ENCODE peak calls at places on chromosomes 4 and X, in five cellular contexts. F is H1, R is IMR-90, G is heart right ventricle, C is SK-N-SH. L is an unnamed sample.
A peak's percentile ranks its signal among the peaks of the same experiment; 100 is the strongest.

GRCh38 chr4:48780867-48781219 is 764 bp upstream of the FRYL start:
- DNase-seq in F (no peak), R (peak; percentile 43), G (peak; percentile 55), C (peak; percentile 9), L (no peak)

GRCh38 chr4:83894831-83895230 is 358.9 kb downstream of the GPAT3 start:
- DNase-seq in F (no peak), R (no peak), G (no peak), C (no peak), L (no peak)

GRCh38 chr4:94036964-94037363 is 170.7 kb upstream of the SMARCAD1 start:
- DNase-seq in F (no peak), R (no peak), G (no peak), C (no peak), L (no peak)

GRCh38 chr4:2592572-2592971 is 56.1 kb downstream of the FAM193A start:
- DNase-seq in F (no peak), R (no peak), G (no peak), C (no peak), L (no peak)

GRCh38 chrX:149151805-149152757 is 353.0 kb downstream of the IDS start:
- DNase-seq in F (no peak), R (no peak), G (no peak), C (no peak), L (no peak)

GRCh38 chr4:4384837-4385236 is 2.1 kb upstream of the NSG1 start:
- DNase-seq in F (peak; percentile 78), R (peak; percentile 2), G (no peak), C (peak; percentile 66), L (no peak)

GRCh38 chr4:94511591-94511990 is 59.8 kb downstream of the PDLIM5 start:
- DNase-seq in F (no peak), R (no peak), G (no peak), C (no peak), L (no peak)

GRCh38 chrX:41468647-41469323 is 21.6 kb downstream of the NYX start:
- DNase-seq in F (no peak), R (peak; percentile 22), G (no peak), C (no peak), L (no peak)

GRCh38 chr4:122898370-122899150 is 23.8 kb downstream of the NUDT6 start:
- DNase-seq in F (no peak), R (peak; percentile 92), G (no peak), C (no peak), L (no peak)

GRCh38 chr4:122894802-122895201 is 27.6 kb downstream of the NUDT6 start:
- DNase-seq in F (no peak), R (no peak), G (no peak), C (peak; percentile 16), L (no peak)

GRCh38 chr4:122895336-122895995 is 26.9 kb downstream of the NUDT6 start:
- DNase-seq in F (no peak), R (no peak), G (no peak), C (peak; percentile 12), L (no peak)

GRCh38 chr4:122899682-122900081 is 22.7 kb downstream of the NUDT6 start:
- DNase-seq in F (no peak), R (no peak), G (no peak), C (no peak), L (no peak)

DNA sequence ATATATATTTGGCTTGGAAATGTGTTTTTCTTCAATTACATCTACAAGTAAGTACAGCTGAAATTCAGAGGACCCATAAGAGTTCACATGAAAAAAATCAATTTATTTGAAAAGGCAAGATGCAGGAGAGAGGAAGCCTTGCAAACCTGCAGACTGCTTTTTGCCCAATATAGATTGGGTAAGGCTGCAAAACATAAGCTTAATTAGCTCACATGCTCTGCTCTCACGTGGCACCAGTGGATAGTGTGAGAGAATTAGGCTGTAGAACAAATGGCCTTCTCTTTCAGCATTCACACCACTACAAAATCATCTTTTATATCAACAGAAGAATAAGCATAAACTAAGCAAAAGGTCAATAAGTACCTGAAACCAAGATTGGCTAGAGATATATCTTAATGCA is 26.1 kb downstream of the NUDT6 start:
- DNase-seq in F (no peak), R (no peak), G (no peak), C (no peak), L (no peak)
- H3K27ac ChIP-seq in F (no peak overlapping the region), R (peak overlapping the region; percentile 7), G (no peak overlapping the region), C (peak overlapping the region; percentile 92), L (no peak overlapping the region)

DNA sequence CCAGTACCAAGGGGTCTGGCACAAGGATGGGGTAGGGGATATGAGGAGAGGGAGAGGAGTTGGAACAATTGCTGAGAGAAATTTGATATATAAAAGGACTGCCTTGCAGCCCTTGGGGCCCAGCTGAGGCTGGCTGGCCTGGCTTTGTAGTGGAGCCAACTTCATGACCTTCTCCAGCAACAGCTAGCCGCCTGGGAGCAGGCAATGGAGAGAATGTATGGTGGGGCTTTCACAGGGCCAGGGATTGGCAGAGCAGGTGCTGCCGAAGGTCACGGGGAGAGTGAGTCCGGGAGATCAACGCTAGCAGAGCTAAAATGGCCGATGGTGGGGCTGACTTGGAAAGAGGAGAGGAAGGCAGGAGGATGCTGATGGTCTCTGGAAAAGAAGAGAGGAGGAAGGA is 120.4 kb upstream of the SMIM10 start:
- DNase-seq in F (no peak), R (no peak), G (no peak), C (no peak), L (no peak)
- H3K27ac ChIP-seq in F (no peak overlapping the region), R (no peak overlapping the region), G (no peak overlapping the region), C (no peak overlapping the region), L (no peak overlapping the region)

GRCh38 chr4:185212566-185212965 is 3.2 kb downstream of the SNX25 start:
- DNase-seq in F (no peak), R (peak; percentile 69), G (no peak), C (no peak), L (no peak)

GRCh38 chr4:185210102-185210981 is 944 bp downstream of the SNX25 start:
- DNase-seq in F (peak; percentile 71), R (peak; percentile 56), G (peak; percentile 58), C (peak; percentile 82), L (peak; percentile 64)

GRCh38 chr4:185211641-185212040 is 2.2 kb downstream of the SNX25 start:
- DNase-seq in F (no peak), R (no peak), G (no peak), C (no peak), L (no peak)

GRCh38 chr4:185209031-185209851 is at the start of gene SNX25:
- DNase-seq in F (peak; percentile 93), R (peak; percentile 65), G (peak; percentile 85), C (peak; percentile 94), L (peak; percentile 44)

DNA sequence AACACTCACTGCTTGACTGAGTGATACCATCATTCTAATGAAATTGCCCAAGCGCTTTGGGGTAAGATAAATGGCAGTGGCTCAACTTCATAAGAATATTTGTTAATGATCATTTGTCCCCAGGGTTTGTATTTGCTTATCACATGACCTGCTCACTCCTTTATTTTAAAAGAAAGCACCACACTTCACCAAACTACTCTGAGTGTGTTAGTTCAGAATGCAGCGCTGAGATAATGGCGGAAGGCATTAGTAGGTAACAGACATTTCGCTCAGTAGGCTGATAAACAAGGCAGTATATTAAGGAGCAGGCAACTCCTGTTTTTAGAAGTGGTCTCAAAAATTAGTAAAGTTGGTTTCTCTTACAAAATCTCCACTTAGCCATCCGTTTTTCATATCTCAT is 1.6 kb downstream of the SNX25 start:
- DNase-seq in F (no peak), R (peak; percentile 28), G (no peak), C (no peak), L (no peak)
- H3K27ac ChIP-seq in F (no peak overlapping the region), R (no peak overlapping the region), G (peak overlapping the region; percentile 91), C (peak overlapping the region; percentile 71), L (no peak overlapping the region)

GRCh38 chr4:38688676-38689355 is 24.8 kb downstream of the KLF3 start:
- DNase-seq in F (no peak), R (no peak), G (no peak), C (no peak), L (no peak)
- H3K27ac ChIP-seq in F (no peak overlapping the region), R (no peak overlapping the region), G (no peak overlapping the region), C (no peak overlapping the region), L (no peak overlapping the region)

GRCh38 chrX:49258749-49259124 is 5.8 kb downstream of the FOXP3 start:
- DNase-seq in F (no peak), R (no peak), G (no peak), C (no peak), L (no peak)

GRCh38 chrX:49262603-49263002 is 1.9 kb downstream of the FOXP3 start:
- DNase-seq in F (no peak), R (no peak), G (no peak), C (no peak), L (no peak)

GRCh38 chrX:49257074-49257790 is 7.3 kb downstream of the FOXP3 start:
- DNase-seq in F (no peak), R (no peak), G (no peak), C (no peak), L (no peak)

GRCh38 chrX:49257846-49258748 is 6.4 kb downstream of the FOXP3 start:
- DNase-seq in F (no peak), R (no peak), G (no peak), C (no peak), L (no peak)

DNA sequence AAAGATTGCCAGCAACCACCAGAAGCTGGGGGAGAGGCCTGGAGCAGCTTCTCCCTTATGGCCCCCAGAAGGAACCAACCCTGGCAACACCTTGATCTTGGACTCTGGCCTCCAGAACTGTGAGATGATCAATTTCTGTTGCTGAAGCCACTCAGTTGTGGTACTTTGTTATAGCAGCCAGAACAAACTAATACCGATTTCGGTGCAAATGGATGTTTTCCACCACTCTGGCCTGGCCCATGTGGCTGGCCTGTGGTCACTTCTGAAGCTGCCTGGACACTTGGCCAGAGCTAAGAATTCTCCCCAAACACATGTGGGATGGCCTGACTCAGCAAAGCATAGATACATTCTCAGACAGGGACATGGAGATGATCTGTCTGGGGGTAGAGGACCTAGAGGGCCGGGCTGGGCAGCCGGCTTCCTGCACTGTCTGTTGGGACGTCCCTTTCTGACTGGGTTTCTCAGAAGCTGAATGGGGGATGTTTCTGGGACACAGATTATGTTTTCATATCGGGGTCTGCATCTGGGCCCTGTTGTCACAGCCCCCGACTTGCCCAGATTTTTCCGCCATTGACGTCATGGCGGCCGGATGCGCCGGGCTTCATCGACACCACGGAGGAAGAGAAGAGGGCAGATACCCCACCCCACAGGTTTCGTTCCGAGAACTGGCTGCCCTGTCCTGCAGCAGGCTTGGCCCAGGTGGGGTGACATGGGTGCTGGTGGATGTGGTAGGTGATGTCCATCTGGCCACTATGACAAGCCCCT is 4.1 kb downstream of the FOXP3 start:
- DNase-seq in F (no peak), R (no peak), G (no peak), C (no peak), L (no peak)
- H3K27ac ChIP-seq in F (no peak overlapping the region), R (no peak overlapping the region), G (no peak overlapping the region), C (no peak overlapping the region), L (no peak overlapping the region)